ENCODE peak calls at places on chromosome 15, in nine cellular contexts. V is stimulated activated CD8-positive, alpha-beta memory T cell treated with anti-CD3 and anti-CD28 coated beads, Interleukin-2, amount 100 ng/mL, for 48 hours; Z is NCI-H345; N is amygdala; J is dorsolateral prefrontal cortex; S is H54; B is HEK293T; K is left ventricle myocardium inferior; L is ACHN. D is an unnamed sample.

GRCh38 chr15:35545316-35545824 is 595 bp downstream of the DPH6 start:
- DNase-seq in V (no peak), Z (no peak), N (no peak), J (no peak), S (peak; percentile 20), B (peak; percentile 33), K (peak; percentile 47), L (peak; percentile 62), D (peak; percentile 32)

GRCh38 chr15:83846847-83847246 is 192.9 kb downstream of the ADAMTSL3 start:
- DNase-seq in V (no peak), Z (no peak), N (no peak), J (no peak), S (no peak), B (no peak), K (no peak), L (no peak), D (no peak)

GRCh38 chr15:88718731-88719130 is 79.9 kb downstream of the ISG20 start:
- DNase-seq in V (no peak), Z (no peak), N (no peak), J (no peak), S (no peak), B (no peak), K (no peak), L (no peak), D (no peak)

GRCh38 chr15:27850961-27851636 is 248.0 kb downstream of the OCA2 start:
- DNase-seq in V (no peak), Z (no peak), N (no peak), J (no peak), S (no peak), B (no peak), K (no peak), L (no peak), D (no peak)

GRCh38 chr15:48040166-48040817 is 80.5 kb upstream of the SLC24A5 start:
- DNase-seq in V (no peak), Z (no peak), N (peak; percentile 10), J (no peak), S (no peak), B (no peak), K (no peak), L (no peak), D (no peak)

GRCh38 chr15:51580982-51581381 is 41.6 kb downstream of the DMXL2 start:
- DNase-seq in V (no peak), Z (no peak), N (no peak), J (no peak), S (no peak), B (no peak), K (no peak), L (no peak), D (no peak)

GRCh38 chr15:74630284-74631086 is 14.8 kb downstream of the CLK3 start:
- DNase-seq in V (no peak), Z (no peak), N (no peak), J (no peak), S (no peak), B (no peak), K (no peak), L (no peak), D (no peak)

GRCh38 chr15:56963126-56963525 is 44.7 kb downstream of the TCF12 start:
- DNase-seq in V (no peak), Z (no peak), N (no peak), J (no peak), S (no peak), B (no peak), K (no peak), L (no peak), D (no peak)

GRCh38 chr15:64861960-64862359 is 20.2 kb downstream of the PLEKHO2 start:
- DNase-seq in V (no peak), Z (no peak), N (no peak), J (no peak), S (no peak), B (no peak), K (no peak), L (no peak), D (no peak)

GRCh38 chr15:95922431-95922830 is 408.1 kb upstream of the NR2F2 start:
- DNase-seq in V (no peak), Z (no peak), N (no peak), J (no peak), S (no peak), B (no peak), K (no peak), L (peak; percentile 5), D (no peak)

GRCh38 chr15:37076543-37076942 is 23.8 kb downstream of the MEIS2 start:
- DNase-seq in V (no peak), Z (no peak), N (no peak), J (no peak), S (no peak), B (no peak), K (no peak), L (no peak), D (no peak)

GRCh38 chr15:66718220-66718988 is 16.4 kb downstream of the SMAD6 start:
- DNase-seq in V (no peak), Z (no peak), N (no peak), J (no peak), S (no peak), B (no peak), K (no peak), L (no peak), D (no peak)

GRCh38 chr15:52746162-52746721 is 43.9 kb downstream of the ONECUT1 start:
- DNase-seq in V (no peak), Z (no peak), N (no peak), J (no peak), S (no peak), B (no peak), K (no peak), L (no peak), D (no peak)

GRCh38 chr15:80462836-80463512 is 58.8 kb downstream of the ARNT2 start:
- DNase-seq in V (no peak), Z (no peak), N (no peak), J (no peak), S (no peak), B (no peak), K (no peak), L (no peak), D (no peak)

GRCh38 chr15:36252117-36252711 is 327.2 kb upstream of the CDIN1 start:
- DNase-seq in V (no peak), Z (no peak), N (no peak), J (no peak), S (no peak), B (no peak), K (no peak), L (no peak), D (no peak)

GRCh38 chr15:30953183-30953582 is 38.2 kb downstream of the MTMR10 start:
- DNase-seq in V (no peak), Z (no peak), N (no peak), J (no peak), S (no peak), B (no peak), K (no peak), L (no peak), D (no peak)

GRCh38 chr15:74801311-74801997 is 11.2 kb upstream of the LMAN1L start:
- DNase-seq in V (no peak), Z (no peak), N (no peak), J (no peak), S (no peak), B (no peak), K (no peak), L (no peak), D (no peak)

GRCh38 chr15:65460948-65461347 is 38.2 kb upstream of the IGDCC4 start:
- DNase-seq in V (peak; percentile 7), Z (no peak), N (no peak), J (no peak), S (no peak), B (no peak), K (no peak), L (no peak), D (no peak)

GRCh38 chr15:41558400-41559238 is at the start of gene TYRO3:
- DNase-seq in V (peak; percentile 60), Z (peak; percentile 48), N (peak; percentile 60), J (peak; percentile 73), S (peak; percentile 73), B (peak; percentile 71), K (peak; percentile 64), L (peak; percentile 50), D (peak; percentile 85)

GRCh38 chr15:73264881-73265280 is 103.9 kb downstream of the HCN4 start:
- DNase-seq in V (no peak), Z (peak; percentile 13), N (no peak), J (no peak), S (no peak), B (no peak), K (no peak), L (no peak), D (no peak)

GRCh38 chr15:73467758-73468157 is 24.8 kb downstream of the REC114 start:
- DNase-seq in V (no peak), Z (no peak), N (no peak), J (no peak), S (no peak), B (no peak), K (no peak), L (no peak), D (no peak)

GRCh38 chr15:100880139-100880896 is 687 bp downstream of the ALDH1A3 start:
- DNase-seq in V (no peak), Z (no peak), N (no peak), J (no peak), S (no peak), B (no peak), K (no peak), L (no peak), D (no peak)

GRCh38 chr15:68542771-68543544 is 35.8 kb upstream of the CORO2B start:
- DNase-seq in V (no peak), Z (no peak), N (no peak), J (no peak), S (no peak), B (no peak), K (no peak), L (peak; percentile 39), D (no peak)

GRCh38 chr15:66565731-66566130 is at the start of gene LCTL:
- DNase-seq in V (no peak), Z (no peak), N (peak; percentile 17), J (no peak), S (peak; percentile 57), B (no peak), K (no peak), L (peak; percentile 14), D (peak; percentile 36)

GRCh38 chr15:57655087-57655486 is 51.4 kb upstream of the POLR2M start:
- DNase-seq in V (no peak), Z (no peak), N (no peak), J (no peak), S (no peak), B (no peak), K (no peak), L (no peak), D (no peak)

D was measured in head of caudate nucleus.